ENCODE peak calls at places on chromosomes 6 and 20, in nine cellular contexts. One of them, this sample, is unnamed.

GRCh38 chr20:47360489-47361267 is 4.2 kb upstream of the ZMYND8 start:
- DNase-seq in body of pancreas: peak
- DNase-seq in ovary: peak
- DNase-seq in A549: peak
- DNase-seq in stomach: peak
- DNase-seq in tibial nerve: peak
- DNase-seq in lower leg skin: peak
- DNase-seq in upper lobe of left lung: peak
- DNase-seq in transverse colon: peak
- DNase-seq in this sample: peak

GRCh38 chr6:11772109-11772830 is 6.3 kb downstream of the ADTRP start:
- DNase-seq in body of pancreas: no peak
- DNase-seq in ovary: no peak
- DNase-seq in A549: peak
- DNase-seq in stomach: no peak
- DNase-seq in tibial nerve: peak
- DNase-seq in lower leg skin: peak
- DNase-seq in upper lobe of left lung: no peak
- DNase-seq in transverse colon: no peak
- DNase-seq in this sample: no peak

GRCh38 chr20:49037962-49038387 is 8.1 kb upstream of the CSE1L start:
- DNase-seq in body of pancreas: no peak
- DNase-seq in ovary: no peak
- DNase-seq in A549: no peak
- DNase-seq in stomach: no peak
- DNase-seq in tibial nerve: no peak
- DNase-seq in lower leg skin: no peak
- DNase-seq in upper lobe of left lung: peak
- DNase-seq in transverse colon: no peak
- DNase-seq in this sample: no peak

GRCh38 chr6:30720738-30721197 is 616 bp downstream of the TUBB start:
- DNase-seq in body of pancreas: peak
- DNase-seq in ovary: peak
- DNase-seq in A549: no peak
- DNase-seq in stomach: peak
- DNase-seq in tibial nerve: peak
- DNase-seq in lower leg skin: peak
- DNase-seq in upper lobe of left lung: peak
- DNase-seq in transverse colon: peak
- DNase-seq in this sample: peak

GRCh38 chr6:160408528-160408927 is 60.4 kb downstream of the SLC22A3 start:
- DNase-seq in body of pancreas: no peak
- DNase-seq in ovary: no peak
- DNase-seq in A549: no peak
- DNase-seq in stomach: no peak
- DNase-seq in tibial nerve: no peak
- DNase-seq in lower leg skin: no peak
- DNase-seq in upper lobe of left lung: no peak
- DNase-seq in transverse colon: no peak
- DNase-seq in this sample: no peak

GRCh38 chr6:136873733-136874132 is 48.4 kb upstream of the SLC35D3 start:
- DNase-seq in body of pancreas: no peak
- DNase-seq in ovary: no peak
- DNase-seq in A549: no peak
- DNase-seq in stomach: no peak
- DNase-seq in tibial nerve: no peak
- DNase-seq in lower leg skin: no peak
- DNase-seq in upper lobe of left lung: no peak
- DNase-seq in transverse colon: no peak
- DNase-seq in this sample: no peak

GRCh38 chr20:11443382-11444119 is 474.1 kb upstream of the BTBD3 start:
- DNase-seq in body of pancreas: no peak
- DNase-seq in ovary: no peak
- DNase-seq in A549: no peak
- DNase-seq in stomach: no peak
- DNase-seq in tibial nerve: no peak
- DNase-seq in lower leg skin: no peak
- DNase-seq in upper lobe of left lung: no peak
- DNase-seq in transverse colon: no peak
- DNase-seq in this sample: no peak

GRCh38 chr6:56408976-56409375 is 161.6 kb upstream of the COL21A1 start:
- DNase-seq in body of pancreas: no peak
- DNase-seq in ovary: no peak
- DNase-seq in A549: no peak
- DNase-seq in stomach: no peak
- DNase-seq in tibial nerve: no peak
- DNase-seq in lower leg skin: no peak
- DNase-seq in upper lobe of left lung: no peak
- DNase-seq in transverse colon: no peak
- DNase-seq in this sample: no peak

GRCh38 chr20:63329331-63330083 is 31.6 kb downstream of the CHRNA4 start:
- DNase-seq in body of pancreas: no peak
- DNase-seq in ovary: no peak
- DNase-seq in A549: no peak
- DNase-seq in stomach: no peak
- DNase-seq in tibial nerve: no peak
- DNase-seq in lower leg skin: no peak
- DNase-seq in upper lobe of left lung: no peak
- DNase-seq in transverse colon: no peak
- DNase-seq in this sample: peak

GRCh38 chr6:166484863-166485262 is 101.6 kb downstream of the RAMACL start:
- DNase-seq in body of pancreas: no peak
- DNase-seq in ovary: peak
- DNase-seq in A549: no peak
- DNase-seq in stomach: no peak
- DNase-seq in tibial nerve: no peak
- DNase-seq in lower leg skin: no peak
- DNase-seq in upper lobe of left lung: no peak
- DNase-seq in transverse colon: no peak
- DNase-seq in this sample: no peak

GRCh38 chr20:4710106-4710475 is 11.6 kb upstream of the PRND start:
- DNase-seq in body of pancreas: no peak
- DNase-seq in ovary: no peak
- DNase-seq in A549: no peak
- DNase-seq in stomach: no peak
- DNase-seq in tibial nerve: no peak
- DNase-seq in lower leg skin: no peak
- DNase-seq in upper lobe of left lung: no peak
- DNase-seq in transverse colon: no peak
- DNase-seq in this sample: no peak

GRCh38 chr6:32108094-32108627 is 977 bp downstream of the TNXB start:
- DNase-seq in body of pancreas: peak
- DNase-seq in ovary: peak
- DNase-seq in A549: no peak
- DNase-seq in stomach: peak
- DNase-seq in tibial nerve: peak
- DNase-seq in lower leg skin: peak
- DNase-seq in upper lobe of left lung: peak
- DNase-seq in transverse colon: peak
- DNase-seq in this sample: no peak

GRCh38 chr6:28651161-28651560 is 125.5 kb downstream of the GPX5 start:
- DNase-seq in body of pancreas: no peak
- DNase-seq in ovary: no peak
- DNase-seq in A549: no peak
- DNase-seq in stomach: no peak
- DNase-seq in tibial nerve: no peak
- DNase-seq in lower leg skin: no peak
- DNase-seq in upper lobe of left lung: no peak
- DNase-seq in transverse colon: no peak
- DNase-seq in this sample: no peak

DNA sequence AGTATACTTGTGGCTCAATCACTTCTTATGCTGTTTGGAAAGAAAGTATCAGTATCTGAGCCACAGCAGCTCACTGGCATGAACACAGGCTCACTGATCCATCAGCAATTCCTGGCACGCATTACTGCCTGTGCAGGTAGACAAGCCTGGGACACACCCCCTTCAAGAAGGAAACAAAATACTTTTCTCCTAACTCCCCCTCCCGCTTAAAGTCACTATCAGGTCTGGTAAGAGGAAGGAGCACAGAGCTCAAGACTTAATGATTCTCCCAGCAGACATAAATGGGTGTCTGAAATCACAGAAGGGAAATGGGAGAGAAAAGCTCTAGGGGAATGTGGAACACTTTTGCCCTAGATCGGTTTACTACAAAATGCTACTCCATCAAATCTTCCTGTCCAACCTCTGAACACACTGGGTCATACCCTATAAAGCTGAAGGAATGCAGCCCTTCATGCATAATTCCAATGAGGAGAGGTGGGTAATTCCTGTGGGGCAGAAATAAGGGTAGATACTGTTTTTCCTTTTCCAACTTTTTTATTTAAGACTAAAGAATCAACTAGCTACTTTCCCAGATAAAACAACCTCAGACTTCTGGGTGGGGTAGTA is at the start of gene ADGRF1:
- DNase-seq in body of pancreas: peak
- DNase-seq in ovary: no peak
- DNase-seq in A549: no peak
- DNase-seq in stomach: peak
- DNase-seq in tibial nerve: no peak
- DNase-seq in lower leg skin: no peak
- DNase-seq in upper lobe of left lung: peak
- DNase-seq in transverse colon: peak
- DNase-seq in this sample: no peak
- H3K4me3 ChIP-seq in body of pancreas: no peak
- H3K4me3 ChIP-seq in ovary: no peak
- H3K4me3 ChIP-seq in A549: no peak
- H3K4me3 ChIP-seq in stomach: no peak
- H3K4me3 ChIP-seq in tibial nerve: no peak
- H3K4me3 ChIP-seq in lower leg skin: no peak
- H3K4me3 ChIP-seq in upper lobe of left lung: no peak
- H3K4me3 ChIP-seq in transverse colon: no peak
- H3K4me3 ChIP-seq in this sample: no peak

GRCh38 chr6:34391023-34391485 is 1.4 kb downstream of the NUDT3 start:
- DNase-seq in body of pancreas: peak
- DNase-seq in ovary: no peak
- DNase-seq in A549: peak
- DNase-seq in stomach: no peak
- DNase-seq in tibial nerve: peak
- DNase-seq in lower leg skin: peak
- DNase-seq in upper lobe of left lung: peak
- DNase-seq in transverse colon: peak
- DNase-seq in this sample: peak

GRCh38 chr6:34393968-34394305 is 1.5 kb upstream of the NUDT3 start:
- DNase-seq in body of pancreas: no peak
- DNase-seq in ovary: no peak
- DNase-seq in A549: no peak
- DNase-seq in stomach: no peak
- DNase-seq in tibial nerve: no peak
- DNase-seq in lower leg skin: no peak
- DNase-seq in upper lobe of left lung: no peak
- DNase-seq in transverse colon: no peak
- DNase-seq in this sample: no peak

GRCh38 chr6:34391711-34392496 is 565 bp downstream of the NUDT3 start:
- DNase-seq in body of pancreas: peak
- DNase-seq in ovary: peak
- DNase-seq in A549: peak
- DNase-seq in stomach: peak
- DNase-seq in tibial nerve: no peak
- DNase-seq in lower leg skin: peak
- DNase-seq in upper lobe of left lung: peak
- DNase-seq in transverse colon: peak
- DNase-seq in this sample: peak

GRCh38 chr6:34393191-34393967 is 910 bp upstream of the NUDT3 start:
- DNase-seq in body of pancreas: no peak
- DNase-seq in ovary: no peak
- DNase-seq in A549: no peak
- DNase-seq in stomach: no peak
- DNase-seq in tibial nerve: no peak
- DNase-seq in lower leg skin: no peak
- DNase-seq in upper lobe of left lung: peak
- DNase-seq in transverse colon: no peak
- DNase-seq in this sample: no peak

GRCh38 chr6:34392497-34393190 is at the start of gene NUDT3:
- DNase-seq in body of pancreas: peak
- DNase-seq in ovary: peak
- DNase-seq in A549: peak
- DNase-seq in stomach: peak
- DNase-seq in tibial nerve: peak
- DNase-seq in lower leg skin: peak
- DNase-seq in upper lobe of left lung: peak
- DNase-seq in transverse colon: peak
- DNase-seq in this sample: peak
- TF ChIP-seq POLR2A in body of pancreas: peak
- TF ChIP-seq POLR2A in ovary: peak
- TF ChIP-seq POLR2A in A549: peak
- TF ChIP-seq POLR2A in stomach: no peak
- TF ChIP-seq POLR2A in tibial nerve: peak
- TF ChIP-seq POLR2A in lower leg skin: no peak
- TF ChIP-seq POLR2A in upper lobe of left lung: peak
- TF ChIP-seq POLR2A in transverse colon: no peak
- TF ChIP-seq POLR2A in this sample: peak

DNA sequence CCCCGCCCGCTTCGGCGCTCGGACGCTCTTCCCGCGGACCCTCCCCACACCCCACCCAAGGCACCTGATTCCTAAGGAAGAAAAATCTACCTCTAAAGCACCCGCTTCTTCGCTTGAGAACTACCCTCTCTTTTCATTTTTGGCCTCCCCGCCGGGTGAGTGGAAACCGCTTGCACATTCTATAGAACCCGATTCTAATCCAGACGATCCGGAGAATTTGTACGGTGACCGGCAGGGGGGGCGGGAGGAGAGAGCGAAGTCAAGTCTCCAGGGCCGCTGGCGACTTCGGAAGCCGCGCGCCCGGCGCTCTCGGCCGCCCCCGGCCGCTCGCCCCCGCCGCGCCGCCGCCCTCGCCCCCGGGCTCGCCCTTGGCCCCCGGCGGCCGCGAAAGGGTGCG is at the start of gene RBM24:
- DNase-seq in body of pancreas: peak
- DNase-seq in ovary: peak
- DNase-seq in A549: no peak
- DNase-seq in stomach: peak
- DNase-seq in tibial nerve: peak
- DNase-seq in lower leg skin: peak
- DNase-seq in upper lobe of left lung: peak
- DNase-seq in transverse colon: peak
- DNase-seq in this sample: peak
- TF ChIP-seq CTCF in body of pancreas: peak
- TF ChIP-seq CTCF in ovary: no peak
- TF ChIP-seq CTCF in A549: peak
- TF ChIP-seq CTCF in stomach: no peak
- TF ChIP-seq CTCF in tibial nerve: no peak
- TF ChIP-seq CTCF in lower leg skin: no peak
- TF ChIP-seq CTCF in upper lobe of left lung: no peak
- TF ChIP-seq CTCF in transverse colon: peak
- TF ChIP-seq CTCF in this sample: peak

GRCh38 chr6:43924222-43924702 is 154.3 kb downstream of the VEGFA start:
- DNase-seq in body of pancreas: peak
- DNase-seq in ovary: no peak
- DNase-seq in A549: no peak
- DNase-seq in stomach: peak
- DNase-seq in tibial nerve: no peak
- DNase-seq in lower leg skin: no peak
- DNase-seq in upper lobe of left lung: no peak
- DNase-seq in transverse colon: no peak
- DNase-seq in this sample: no peak
- H3K4me3 ChIP-seq in body of pancreas: no peak
- H3K4me3 ChIP-seq in ovary: no peak
- H3K4me3 ChIP-seq in A549: no peak
- H3K4me3 ChIP-seq in stomach: no peak
- H3K4me3 ChIP-seq in tibial nerve: no peak
- H3K4me3 ChIP-seq in lower leg skin: no peak
- H3K4me3 ChIP-seq in upper lobe of left lung: no peak
- H3K4me3 ChIP-seq in transverse colon: no peak
- H3K4me3 ChIP-seq in this sample: no peak